ENCODE peak calls at places on chromosomes 4 and X, in nine cellular contexts. One of them, this sample, is unnamed.

GRCh38 chr4:8311096-8312068 is 41.8 kb downstream of the HTRA3 start:
- DNase-seq in Peyer's patch: no peak
- DNase-seq in body of pancreas: no peak
- DNase-seq in B cell: no peak
- DNase-seq in Calu3: no peak
- DNase-seq in heart left ventricle: peak; percentile 12
- DNase-seq in tibial nerve: no peak
- DNase-seq in A673: no peak
- DNase-seq in NB4: no peak
- DNase-seq in this sample: no peak

GRCh38 chr4:108053281-108053701 is 63.6 kb downstream of the HADH start:
- DNase-seq in tibial nerve: no peak
- DNase-seq in body of pancreas: no peak
- DNase-seq in heart left ventricle: no peak
- DNase-seq in Peyer's patch: no peak
- DNase-seq in Calu3: no peak
- DNase-seq in NB4: no peak
- DNase-seq in B cell: no peak
- DNase-seq in A673: no peak
- DNase-seq in this sample: no peak

GRCh38 chrX:149631293-149632165 is at the start of gene TMEM185A:
- DNase-seq in A673: peak; percentile 76
- DNase-seq in Calu3: peak; percentile 77
- DNase-seq in NB4: peak; percentile 78
- DNase-seq in tibial nerve: peak; percentile 37
- DNase-seq in heart left ventricle: peak; percentile 76
- DNase-seq in Peyer's patch: peak; percentile 61
- DNase-seq in B cell: peak; percentile 71
- DNase-seq in body of pancreas: peak; percentile 68
- DNase-seq in this sample: peak; percentile 62

GRCh38 chrX:131577999-131578734 is 34.3 kb downstream of the OR13H1 start:
- DNase-seq in Peyer's patch: no peak
- DNase-seq in NB4: no peak
- DNase-seq in tibial nerve: no peak
- DNase-seq in heart left ventricle: no peak
- DNase-seq in body of pancreas: no peak
- DNase-seq in A673: no peak
- DNase-seq in B cell: no peak
- DNase-seq in Calu3: no peak
- DNase-seq in this sample: no peak

GRCh38 chr4:185634066-185634652 is 98.9 kb upstream of the PDLIM3 start:
- DNase-seq in A673: peak; percentile 19
- DNase-seq in NB4: peak; percentile 42
- DNase-seq in Peyer's patch: no peak
- DNase-seq in tibial nerve: no peak
- DNase-seq in body of pancreas: no peak
- DNase-seq in heart left ventricle: no peak
- DNase-seq in B cell: no peak
- DNase-seq in Calu3: no peak
- DNase-seq in this sample: no peak

GRCh38 chrX:107845625-107846024 is 20.0 kb downstream of the MID2 start:
- DNase-seq in A673: no peak
- DNase-seq in heart left ventricle: no peak
- DNase-seq in body of pancreas: no peak
- DNase-seq in Calu3: no peak
- DNase-seq in Peyer's patch: no peak
- DNase-seq in tibial nerve: no peak
- DNase-seq in NB4: no peak
- DNase-seq in B cell: no peak
- DNase-seq in this sample: no peak

GRCh38 chr4:144313370-144313769 is 172.9 kb upstream of the GYPA start:
- DNase-seq in B cell: no peak
- DNase-seq in heart left ventricle: no peak
- DNase-seq in Calu3: no peak
- DNase-seq in tibial nerve: no peak
- DNase-seq in NB4: no peak
- DNase-seq in body of pancreas: no peak
- DNase-seq in A673: no peak
- DNase-seq in Peyer's patch: no peak
- DNase-seq in this sample: no peak

GRCh38 chrX:11143931-11144678 is 33.0 kb downstream of the HCCS start:
- DNase-seq in heart left ventricle: peak; percentile 43
- DNase-seq in body of pancreas: peak; percentile 53
- DNase-seq in B cell: peak; percentile 62
- DNase-seq in Calu3: peak; percentile 67
- DNase-seq in NB4: peak; percentile 70
- DNase-seq in A673: peak; percentile 86
- DNase-seq in Peyer's patch: peak; percentile 62
- DNase-seq in tibial nerve: peak; percentile 89
- DNase-seq in this sample: no peak

GRCh38 chr4:4765811-4766210 is 93.7 kb upstream of the MSX1 start:
- DNase-seq in tibial nerve: no peak
- DNase-seq in body of pancreas: no peak
- DNase-seq in heart left ventricle: no peak
- DNase-seq in Calu3: no peak
- DNase-seq in NB4: no peak
- DNase-seq in B cell: no peak
- DNase-seq in A673: no peak
- DNase-seq in Peyer's patch: no peak
- DNase-seq in this sample: no peak

GRCh38 chr4:41797260-41797659 is 48.7 kb upstream of the PHOX2B start:
- DNase-seq in heart left ventricle: no peak
- DNase-seq in body of pancreas: no peak
- DNase-seq in Peyer's patch: no peak
- DNase-seq in Calu3: no peak
- DNase-seq in tibial nerve: no peak
- DNase-seq in A673: peak; percentile 11
- DNase-seq in B cell: no peak
- DNase-seq in NB4: no peak
- DNase-seq in this sample: no peak

GRCh38 chrX:103818844-103819243 is 13.2 kb downstream of the RAB9B start:
- DNase-seq in heart left ventricle: no peak
- DNase-seq in NB4: no peak
- DNase-seq in Peyer's patch: no peak
- DNase-seq in A673: no peak
- DNase-seq in B cell: no peak
- DNase-seq in tibial nerve: no peak
- DNase-seq in body of pancreas: no peak
- DNase-seq in Calu3: no peak
- DNase-seq in this sample: no peak

GRCh38 chrX:152220612-152221011 is 82.2 kb upstream of the MAGEA10 start:
- DNase-seq in Calu3: no peak
- DNase-seq in Peyer's patch: no peak
- DNase-seq in NB4: no peak
- DNase-seq in B cell: no peak
- DNase-seq in tibial nerve: no peak
- DNase-seq in body of pancreas: no peak
- DNase-seq in A673: no peak
- DNase-seq in heart left ventricle: no peak
- DNase-seq in this sample: no peak

GRCh38 chr4:186939766-186940165 is 216.1 kb upstream of the FAT1 start:
- DNase-seq in A673: no peak
- DNase-seq in B cell: no peak
- DNase-seq in heart left ventricle: no peak
- DNase-seq in Calu3: no peak
- DNase-seq in tibial nerve: no peak
- DNase-seq in body of pancreas: no peak
- DNase-seq in NB4: peak; percentile 61
- DNase-seq in Peyer's patch: no peak
- DNase-seq in this sample: no peak

GRCh38 chr4:155005395-155006087 is 202.9 kb upstream of the NPY2R start:
- DNase-seq in B cell: no peak
- DNase-seq in A673: no peak
- DNase-seq in Calu3: no peak
- DNase-seq in tibial nerve: no peak
- DNase-seq in heart left ventricle: no peak
- DNase-seq in body of pancreas: no peak
- DNase-seq in NB4: no peak
- DNase-seq in Peyer's patch: no peak
- DNase-seq in this sample: no peak

GRCh38 chrX:129930941-129931410 is 25.0 kb downstream of the UTP14A start:
- DNase-seq in tibial nerve: no peak
- DNase-seq in Calu3: no peak
- DNase-seq in body of pancreas: no peak
- DNase-seq in B cell: no peak
- DNase-seq in A673: no peak
- DNase-seq in NB4: no peak
- DNase-seq in heart left ventricle: peak; percentile 19
- DNase-seq in Peyer's patch: no peak
- DNase-seq in this sample: no peak

GRCh38 chr4:1285151-1285789 is 4.4 kb upstream of the MAEA start:
- DNase-seq in A673: no peak
- DNase-seq in heart left ventricle: no peak
- DNase-seq in body of pancreas: no peak
- DNase-seq in Calu3: no peak
- DNase-seq in NB4: no peak
- DNase-seq in tibial nerve: no peak
- DNase-seq in Peyer's patch: no peak
- DNase-seq in B cell: no peak
- DNase-seq in this sample: no peak

GRCh38 chr4:95215991-95216605 is 332.7 kb downstream of the UNC5C start:
- DNase-seq in tibial nerve: no peak
- DNase-seq in A673: peak; percentile 68
- DNase-seq in B cell: no peak
- DNase-seq in NB4: peak; percentile 63
- DNase-seq in Calu3: no peak
- DNase-seq in Peyer's patch: no peak
- DNase-seq in heart left ventricle: no peak
- DNase-seq in body of pancreas: no peak
- DNase-seq in this sample: no peak

GRCh38 chr4:145909331-145909730 is 29.3 kb downstream of the ZNF827 start:
- DNase-seq in body of pancreas: peak; percentile 56
- DNase-seq in B cell: no peak
- DNase-seq in tibial nerve: no peak
- DNase-seq in heart left ventricle: peak; percentile 82
- DNase-seq in Peyer's patch: no peak
- DNase-seq in Calu3: peak; percentile 85
- DNase-seq in NB4: peak; percentile 36
- DNase-seq in A673: peak; percentile 45
- DNase-seq in this sample: no peak

GRCh38 chr4:7581477-7581876 is 146.7 kb upstream of the PSAPL1 start:
- DNase-seq in tibial nerve: no peak
- DNase-seq in B cell: no peak
- DNase-seq in body of pancreas: no peak
- DNase-seq in NB4: peak; percentile 71
- DNase-seq in A673: peak; percentile 42
- DNase-seq in heart left ventricle: peak; percentile 26
- DNase-seq in Peyer's patch: no peak
- DNase-seq in Calu3: no peak
- DNase-seq in this sample: peak; percentile 20

GRCh38 chrX:153470411-153471363 is at the start of gene HAUS7:
- DNase-seq in A673: peak; percentile 93
- DNase-seq in Calu3: peak; percentile 89
- DNase-seq in B cell: peak; percentile 88
- DNase-seq in tibial nerve: peak; percentile 82
- DNase-seq in Peyer's patch: peak; percentile 80
- DNase-seq in heart left ventricle: peak; percentile 88
- DNase-seq in NB4: peak; percentile 93
- DNase-seq in body of pancreas: peak; percentile 88
- DNase-seq in this sample: peak; percentile 76

DNA sequence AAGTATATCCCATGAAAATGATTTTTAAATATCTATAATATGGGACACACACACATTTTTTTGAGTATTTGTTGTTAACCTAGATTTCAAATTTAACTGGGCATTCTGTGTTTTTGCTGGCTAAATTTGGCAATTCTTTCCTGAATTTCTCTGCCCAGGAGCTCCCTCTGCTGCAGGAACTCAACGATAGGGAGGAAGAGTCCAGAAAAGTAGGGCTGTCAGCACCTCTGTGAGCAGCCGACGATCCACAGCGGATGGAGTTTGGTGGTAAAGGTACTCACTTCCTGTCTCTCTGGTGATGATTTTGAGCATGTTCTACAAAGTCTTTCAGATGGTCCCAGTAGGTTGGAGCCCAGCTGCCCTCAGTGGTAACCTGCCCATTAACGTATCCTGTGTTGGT is 23.1 kb upstream of the TMEM184C start:
- DNase-seq in Peyer's patch: no peak
- DNase-seq in tibial nerve: no peak
- DNase-seq in heart left ventricle: no peak
- DNase-seq in body of pancreas: no peak
- DNase-seq in B cell: no peak
- DNase-seq in NB4: no peak
- DNase-seq in Calu3: no peak
- DNase-seq in A673: no peak
- DNase-seq in this sample: no peak
- TF ChIP-seq CTCF in Peyer's patch: no peak
- TF ChIP-seq CTCF in tibial nerve: no peak
- TF ChIP-seq CTCF in heart left ventricle: no peak
- TF ChIP-seq CTCF in body of pancreas: no peak
- TF ChIP-seq CTCF in B cell: no peak
- TF ChIP-seq CTCF in NB4: no peak
- TF ChIP-seq CTCF in Calu3: no peak
- TF ChIP-seq CTCF in A673: peak; percentile 28
- TF ChIP-seq CTCF in this sample: no peak

GRCh38 chr4:83328486-83328885 is 6.2 kb downstream of the HPSE start:
- DNase-seq in tibial nerve: no peak
- DNase-seq in Calu3: no peak
- DNase-seq in body of pancreas: no peak
- DNase-seq in B cell: no peak
- DNase-seq in NB4: peak; percentile 57
- DNase-seq in A673: peak; percentile 11
- DNase-seq in heart left ventricle: no peak
- DNase-seq in Peyer's patch: no peak
- DNase-seq in this sample: no peak
- TF ChIP-seq CTCF in tibial nerve: no peak
- TF ChIP-seq CTCF in Calu3: no peak
- TF ChIP-seq CTCF in body of pancreas: no peak
- TF ChIP-seq CTCF in B cell: no peak
- TF ChIP-seq CTCF in NB4: peak; percentile 47
- TF ChIP-seq CTCF in A673: peak; percentile 26
- TF ChIP-seq CTCF in heart left ventricle: no peak
- TF ChIP-seq CTCF in Peyer's patch: no peak
- TF ChIP-seq CTCF in this sample: no peak

GRCh38 chrX:40153335-40154221 is 55.8 kb upstream of the BCOR start:
- DNase-seq in A673: peak; percentile 70
- DNase-seq in NB4: peak; percentile 92
- DNase-seq in body of pancreas: peak; percentile 62
- DNase-seq in Calu3: peak; percentile 59
- DNase-seq in tibial nerve: no peak
- DNase-seq in Peyer's patch: peak; percentile 70
- DNase-seq in heart left ventricle: no peak
- DNase-seq in B cell: peak; percentile 79
- DNase-seq in this sample: no peak
- TF ChIP-seq CTCF in A673: no peak
- TF ChIP-seq CTCF in NB4: no peak
- TF ChIP-seq CTCF in body of pancreas: no peak
- TF ChIP-seq CTCF in Calu3: no peak
- TF ChIP-seq CTCF in tibial nerve: no peak
- TF ChIP-seq CTCF in Peyer's patch: no peak
- TF ChIP-seq CTCF in heart left ventricle: peak; percentile 37
- TF ChIP-seq CTCF in B cell: no peak
- TF ChIP-seq CTCF in this sample: no peak

DNA sequence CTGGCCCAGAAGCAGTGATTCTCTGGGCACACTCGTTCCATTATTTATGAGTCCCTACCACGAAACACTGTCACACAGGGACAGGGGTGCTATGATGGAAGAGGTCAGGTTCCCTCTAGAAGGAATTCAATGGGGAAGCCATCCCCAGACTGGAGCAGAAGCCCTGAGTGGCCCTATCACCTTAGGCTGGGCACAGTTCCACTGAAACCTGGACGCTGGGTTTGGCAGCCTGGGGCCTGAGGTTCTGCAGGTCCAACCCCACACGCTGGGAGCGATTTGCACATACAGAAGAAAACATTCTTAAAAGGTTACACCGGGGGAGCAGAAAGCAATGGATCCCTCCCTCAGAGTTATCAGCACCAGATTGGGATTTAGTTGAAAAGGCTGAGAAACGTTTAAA is 63.3 kb downstream of the PHKA2 start:
- DNase-seq in tibial nerve: no peak
- DNase-seq in Peyer's patch: no peak
- DNase-seq in heart left ventricle: no peak
- DNase-seq in B cell: no peak
- DNase-seq in A673: no peak
- DNase-seq in NB4: no peak
- DNase-seq in Calu3: no peak
- DNase-seq in body of pancreas: no peak
- DNase-seq in this sample: no peak
- TF ChIP-seq CTCF in tibial nerve: no peak
- TF ChIP-seq CTCF in Peyer's patch: no peak
- TF ChIP-seq CTCF in heart left ventricle: no peak
- TF ChIP-seq CTCF in B cell: no peak
- TF ChIP-seq CTCF in A673: no peak
- TF ChIP-seq CTCF in NB4: no peak
- TF ChIP-seq CTCF in Calu3: no peak
- TF ChIP-seq CTCF in body of pancreas: no peak
- TF ChIP-seq CTCF in this sample: no peak

This sample was measured in natural killer cell.